ENCODE peak calls at places on chromosomes 16 and 17, in ten cellular contexts. I is small intestine; N is foreskin keratinocyte; G is stimulated activated CD8-positive, alpha-beta memory T cell treated with anti-CD3 and anti-CD28 coated beads, Interleukin-4, amount 100 ng/mL, for 1 hour; R is T-helper 9 cell; V is uterus; P is activated naive CD8-positive, alpha-beta T cell treated with anti-CD3 and anti-CD28 coated beads for 36 hours; J is ovary; A is HEK293T; X is nephron progenitor cell. S is an unnamed sample.

GRCh38 chr17:80574496-80574895 is 29.9 kb downstream of the RPTOR start:
- DNase-seq in X (no peak), P (no peak), V (no peak), I (no peak), N (no peak), A (no peak), J (no peak), R (no peak), G (no peak), S (no peak)

GRCh38 chr17:45828171-45829133 is 16.2 kb upstream of the SPPL2C start:
- DNase-seq in V (no peak), N (no peak), X (no peak), I (no peak), A (no peak), G (no peak), J (no peak), R (no peak), P (no peak), S (no peak)

GRCh38 chr16:85860413-85861094 is 38.4 kb upstream of the IRF8 start:
- DNase-seq in J (no peak), P (no peak), A (no peak), X (no peak), N (no peak), I (no peak), V (no peak), G (no peak), R (no peak), S (no peak)

GRCh38 chr17:47694018-47694817 is at the start of gene TBKBP1:
- DNase-seq in V (peak; percentile 65), I (no peak), P (peak; percentile 59), J (peak; percentile 68), A (peak; percentile 75), R (peak; percentile 46), X (peak; percentile 88), N (no peak), G (no peak), S (peak; percentile 54)

GRCh38 chr17:58325976-58326468 is 2.6 kb downstream of the TSPOAP1 start:
- DNase-seq in X (no peak), J (no peak), G (no peak), A (no peak), P (no peak), I (no peak), R (no peak), N (no peak), V (no peak), S (no peak)

GRCh38 chr16:46857261-46857962 is 26.4 kb upstream of the C16orf87 start:
- DNase-seq in A (peak; percentile 66), N (no peak), R (no peak), J (no peak), X (peak; percentile 30), I (peak; percentile 65), V (no peak), P (no peak), G (no peak), S (no peak)

GRCh38 chr16:89270666-89271345 is 53.3 kb downstream of the ZNF778 start:
- DNase-seq in I (no peak), J (peak; percentile 29), V (no peak), X (no peak), G (no peak), R (no peak), P (no peak), A (no peak), N (no peak), S (no peak)

GRCh38 chr16:6570520-6570919 is 762.1 kb upstream of the RBFOX1 start:
- DNase-seq in N (no peak), A (no peak), V (no peak), G (no peak), I (no peak), R (no peak), J (no peak), X (no peak), P (no peak), S (no peak)

GRCh38 chr17:67019809-67020208 is 24.5 kb upstream of the CACNG1 start:
- DNase-seq in N (no peak), R (no peak), X (no peak), V (no peak), J (no peak), G (no peak), P (no peak), I (no peak), A (no peak), S (no peak)

GRCh38 chr16:30923554-30924085 is at the start of gene FBXL19:
- DNase-seq in V (peak; percentile 67), X (peak; percentile 75), R (peak; percentile 21), G (no peak), P (no peak), A (no peak), I (no peak), N (no peak), J (peak; percentile 72), S (no peak)

S was measured in effector memory CD8-positive, alpha-beta T cell.